ENCODE peak calls at places on chromosomes 3 and 15, in nine cellular contexts. S, T, K, Y, E, R, G, O and B are unnamed samples.

GRCh38 chr3:104425416-104425815 is 941.3 kb upstream of the ALCAM start:
- DNase-seq in S (no peak), T (no peak), K (no peak), Y (no peak), E (no peak), R (no peak), G (peak), O (no peak), B (no peak)

GRCh38 chr15:33915571-33916407 is 52.5 kb upstream of the CHRM5 start:
- DNase-seq in S (no peak), T (no peak), K (peak), Y (no peak), E (peak), R (no peak), G (no peak), O (no peak), B (no peak)

GRCh38 chr15:70272565-70273355 is 175.0 kb upstream of the TLE3 start:
- DNase-seq in S (no peak), T (no peak), K (no peak), Y (no peak), E (no peak), R (no peak), G (peak), O (no peak), B (no peak)

GRCh38 chr3:118827446-118827845 is 207.2 kb downstream of the IGSF11 start:
- DNase-seq in S (no peak), T (no peak), K (no peak), Y (no peak), E (no peak), R (no peak), G (no peak), O (no peak), B (no peak)

GRCh38 chr3:73558399-73559075 is 66.2 kb downstream of the PDZRN3 start:
- DNase-seq in S (no peak), T (no peak), K (no peak), Y (no peak), E (no peak), R (no peak), G (peak), O (no peak), B (no peak)

GRCh38 chr3:42683875-42684593 is 1.3 kb upstream of the KLHL40 start:
- DNase-seq in S (peak), T (peak), K (peak), Y (no peak), E (no peak), R (no peak), G (peak), O (peak), B (peak)

GRCh38 chr3:191141728-191142127 is 57.3 kb upstream of the OSTN start:
- DNase-seq in S (no peak), T (peak), K (peak), Y (no peak), E (no peak), R (no peak), G (peak), O (no peak), B (no peak)

GRCh38 chr3:128443771-128444170 is 22.9 kb downstream of the DNAJB8 start:
- DNase-seq in S (no peak), T (no peak), K (no peak), Y (no peak), E (no peak), R (no peak), G (no peak), O (no peak), B (no peak)

GRCh38 chr3:134917631-134918030 is 122.6 kb downstream of the EPHB1 start:
- DNase-seq in S (no peak), T (no peak), K (peak), Y (no peak), E (no peak), R (no peak), G (no peak), O (no peak), B (no peak)

GRCh38 chr3:56980798-56981390 is 79.6 kb upstream of the SPATA12 start:
- DNase-seq in S (peak), T (peak), K (peak), Y (no peak), E (no peak), R (peak), G (peak), O (peak), B (peak)

GRCh38 chr3:14630404-14631100 is 21.0 kb upstream of the CCDC174 start:
- DNase-seq in S (no peak), T (no peak), K (no peak), Y (no peak), E (no peak), R (no peak), G (no peak), O (no peak), B (no peak)

GRCh38 chr3:82736696-82737277 is 975.3 kb upstream of the GBE1 start:
- DNase-seq in S (no peak), T (no peak), K (no peak), Y (no peak), E (peak), R (no peak), G (no peak), O (no peak), B (no peak)

GRCh38 chr3:58749948-58750347 is 83.4 kb upstream of the FAM3D start:
- DNase-seq in S (no peak), T (no peak), K (peak), Y (no peak), E (no peak), R (no peak), G (no peak), O (no peak), B (no peak)

GRCh38 chr3:173938159-173938558 is 540.6 kb downstream of the NLGN1 start:
- DNase-seq in S (no peak), T (peak), K (no peak), Y (no peak), E (no peak), R (no peak), G (peak), O (no peak), B (no peak)

GRCh38 chr15:78146437-78147154 is 2.6 kb upstream of the IDH3A start:
- DNase-seq in S (no peak), T (no peak), K (peak), Y (no peak), E (no peak), R (no peak), G (no peak), O (no peak), B (no peak)

GRCh38 chr15:32979710-32980109 is 214.8 kb downstream of the FMN1 start:
- DNase-seq in S (no peak), T (no peak), K (peak), Y (no peak), E (no peak), R (no peak), G (no peak), O (no peak), B (no peak)

GRCh38 chr3:57446318-57446841 is 97.8 kb downstream of the DNAH12 start:
- DNase-seq in S (no peak), T (no peak), K (no peak), Y (no peak), E (no peak), R (no peak), G (no peak), O (no peak), B (no peak)

GRCh38 chr15:86690566-86690965 is 610.9 kb downstream of the AGBL1 start:
- DNase-seq in S (no peak), T (no peak), K (peak), Y (no peak), E (no peak), R (no peak), G (no peak), O (no peak), B (no peak)